ENCODE peak calls at places on chromosomes 13 and 19, in six cellular contexts. G is AG04449, J is cardiac septum, N is WTC11, E is NB4, S is colonic mucosa. I is an unnamed sample.

GRCh38 chr19:452829-453228 is 8.0 kb downstream of the SHC2 start:
- DNase-seq in J (no peak), E (no peak), N (no peak), G (no peak), S (no peak), I (no peak)

GRCh38 chr13:111114362-111115050 is 604 bp upstream of the ARHGEF7 start:
- DNase-seq in E (no peak), J (no peak), S (no peak), G (no peak), N (peak; percentile 44), I (no peak)

GRCh38 chr19:16527971-16528521 is 14.2 kb downstream of the CHERP start:
- DNase-seq in S (no peak), G (no peak), E (peak; percentile 54), N (peak; percentile 59), J (no peak), I (no peak)

GRCh38 chr19:38263696-38264485 is 482 bp upstream of the SPINT2 start:
- DNase-seq in S (peak; percentile 94), J (peak; percentile 81), G (no peak), N (peak; percentile 97), E (no peak), I (peak; percentile 91)

GRCh38 chr13:32910530-32910929 is 105.7 kb upstream of the KL start:
- DNase-seq in J (no peak), G (no peak), N (no peak), E (peak; percentile 68), S (no peak), I (no peak)

GRCh38 chr13:24664726-24665409 is 15.3 kb upstream of the ATP12A start:
- DNase-seq in N (no peak), G (no peak), J (no peak), E (no peak), S (no peak), I (no peak)

GRCh38 chr13:108437496-108437895 is 168.0 kb downstream of the TNFSF13B start:
- DNase-seq in N (no peak), S (no peak), J (no peak), G (no peak), E (no peak), I (no peak)

GRCh38 chr13:99206873-99207272 is 6.2 kb downstream of the UBAC2 start:
- DNase-seq in J (no peak), G (no peak), S (peak; percentile 12), E (no peak), N (no peak), I (no peak)

GRCh38 chr19:8254286-8255001 is 45.3 kb downstream of the CERS4 start:
- DNase-seq in S (no peak), N (no peak), J (no peak), E (peak; percentile 19), G (no peak), I (no peak)

GRCh38 chr13:101217086-101217485 is 199.2 kb downstream of the NALCN start:
- DNase-seq in N (no peak), S (no peak), J (no peak), E (no peak), G (no peak), I (no peak)

GRCh38 chr13:20803180-20803965 is 29.6 kb upstream of the EEF1AKMT1 start:
- DNase-seq in N (no peak), G (no peak), J (no peak), E (no peak), S (no peak), I (no peak)

GRCh38 chr19:33429891-33430673 is 56.6 kb downstream of the CEBPG start:
- DNase-seq in G (no peak), N (no peak), S (no peak), E (no peak), J (no peak), I (no peak)

GRCh38 chr19:33376423-33376822 is 2.9 kb downstream of the CEBPG start:
- DNase-seq in N (no peak), G (peak; percentile 38), J (no peak), S (peak; percentile 95), E (no peak), I (peak; percentile 93)

GRCh38 chr19:42519108-42519507 is 9.2 kb downstream of the CEACAM1 start:
- DNase-seq in J (no peak), S (no peak), G (no peak), N (no peak), E (no peak), I (no peak)

GRCh38 chr19:44808463-44809371 is at the start of gene BCAM:
- DNase-seq in G (no peak), S (peak; percentile 68), J (peak; percentile 90), N (peak; percentile 70), E (no peak), I (peak; percentile 57)

GRCh38 chr13:98509271-98510155 is 67.4 kb downstream of the STK24 start:
- DNase-seq in J (no peak), E (peak; percentile 92), S (peak; percentile 78), N (no peak), G (peak; percentile 55), I (peak; percentile 69)

GRCh38 chr13:61339054-61339621 is 76.5 kb downstream of the PCDH20 start:
- DNase-seq in S (no peak), E (no peak), N (peak; percentile 19), G (no peak), J (no peak), I (no peak)

GRCh38 chr13:89899302-89900103 is 1448.0 kb upstream of the MIR17HG start:
- DNase-seq in S (no peak), J (no peak), E (no peak), G (no peak), N (no peak), I (no peak)

I was measured in left colon.